ENCODE peak calls at places on chromosomes 3 and 15, in four cellular contexts. One of them, this sample, is unnamed.

GRCh38 chr3:168117853-168118313 is 22.2 kb upstream of the GOLIM4 start:
- DNase-seq in GM12878: no peak
- DNase-seq in HepG2: peak
- DNase-seq in H1: no peak
- DNase-seq in this sample: no peak

GRCh38 chr3:179146911-179147570 is 1.1 kb upstream of the PIK3CA start:
- DNase-seq in GM12878: peak
- DNase-seq in HepG2: peak
- DNase-seq in H1: no peak
- DNase-seq in this sample: no peak

GRCh38 chr15:98684995-98685525 is 36.7 kb downstream of the IGF1R start:
- DNase-seq in GM12878: no peak
- DNase-seq in HepG2: no peak
- DNase-seq in H1: no peak
- DNase-seq in this sample: no peak

GRCh38 chr15:97124790-97125189 is 794.3 kb downstream of the NR2F2 start:
- DNase-seq in GM12878: no peak
- DNase-seq in HepG2: no peak
- DNase-seq in H1: no peak
- DNase-seq in this sample: no peak

GRCh38 chr3:119289371-119289770 is 4.8 kb upstream of the ARHGAP31 start:
- DNase-seq in GM12878: no peak
- DNase-seq in HepG2: no peak
- DNase-seq in H1: no peak
- DNase-seq in this sample: no peak

GRCh38 chr3:140298569-140299070 is 363.6 kb downstream of the CLSTN2 start:
- DNase-seq in GM12878: no peak
- DNase-seq in HepG2: no peak
- DNase-seq in H1: peak
- DNase-seq in this sample: peak

GRCh38 chr15:41804361-41804760 is 23.5 kb upstream of the JMJD7 start:
- DNase-seq in GM12878: no peak
- DNase-seq in HepG2: no peak
- DNase-seq in H1: no peak
- DNase-seq in this sample: no peak

GRCh38 chr3:57942872-57943283 is 65.3 kb upstream of the FLNB start:
- DNase-seq in GM12878: no peak
- DNase-seq in HepG2: no peak
- DNase-seq in H1: no peak
- DNase-seq in this sample: no peak

GRCh38 chr15:52794665-52795463 is 4.7 kb upstream of the ONECUT1 start:
- DNase-seq in GM12878: no peak
- DNase-seq in HepG2: no peak
- DNase-seq in H1: peak
- DNase-seq in this sample: no peak

GRCh38 chr3:148158210-148158609 is 539.5 kb upstream of the AGTR1 start:
- DNase-seq in GM12878: no peak
- DNase-seq in HepG2: no peak
- DNase-seq in H1: no peak
- DNase-seq in this sample: no peak

DNA sequence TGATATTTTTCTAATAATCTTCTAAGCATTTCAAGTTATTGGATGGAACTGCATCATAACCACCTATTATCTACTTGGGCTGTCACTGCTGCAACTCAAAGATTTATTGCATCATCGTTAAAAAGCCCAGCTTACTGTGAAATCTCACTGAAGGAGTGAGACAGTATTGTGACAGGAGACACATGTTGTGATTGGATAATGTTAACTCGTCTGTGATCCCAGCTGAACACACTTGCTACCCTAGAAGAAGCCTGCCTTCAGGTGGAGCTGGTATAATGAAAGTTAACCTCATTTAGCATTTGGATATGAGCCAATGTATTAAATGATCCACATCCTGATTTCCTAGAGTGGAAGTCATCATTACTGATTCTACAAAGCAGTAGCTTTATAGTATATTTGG is 138.1 kb downstream of the MAP2K5 start:
- DNase-seq in GM12878: no peak
- DNase-seq in HepG2: no peak
- DNase-seq in H1: no peak
- DNase-seq in this sample: no peak
- TF ChIP-seq SUZ12 in GM12878: no peak
- TF ChIP-seq SUZ12 in HepG2: no peak
- TF ChIP-seq SUZ12 in H1: no peak
- TF ChIP-seq SUZ12 in this sample: no peak

DNA sequence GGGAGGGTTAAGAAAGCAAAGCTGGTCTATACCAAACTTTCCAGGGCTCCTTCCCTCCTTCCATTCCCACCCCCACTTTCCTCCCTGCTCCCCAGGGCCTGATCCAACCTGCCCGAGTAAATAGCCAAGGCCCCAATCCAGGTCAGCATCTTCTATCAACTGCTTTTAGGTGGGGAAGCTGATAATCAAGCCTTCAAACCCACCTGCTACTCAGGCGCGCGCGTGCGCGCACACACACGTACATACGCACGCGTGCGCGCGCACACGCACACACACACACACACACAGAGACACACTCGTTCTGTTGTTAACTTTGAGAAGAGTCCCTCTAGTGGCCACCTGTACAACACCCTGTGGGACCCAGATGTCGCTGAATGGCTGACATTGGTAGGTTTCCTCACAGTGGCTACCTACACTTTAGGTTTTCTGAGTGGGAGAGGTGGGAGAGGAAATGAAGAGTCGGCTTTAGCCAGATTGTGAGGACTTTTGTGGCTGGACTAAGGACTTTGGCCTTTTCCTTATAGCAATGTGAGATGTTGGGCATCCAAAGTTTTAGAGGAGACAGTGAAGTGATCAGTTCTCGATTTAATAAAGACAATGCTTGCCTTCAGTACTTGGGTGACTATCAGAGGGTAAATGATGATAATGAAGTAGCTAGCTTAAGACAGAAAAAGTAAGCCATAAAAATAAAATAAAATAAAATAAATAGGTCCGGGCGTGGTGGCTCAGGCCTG is 179.9 kb upstream of the C2CD4B start:
- DNase-seq in GM12878: peak
- DNase-seq in HepG2: peak
- DNase-seq in H1: peak
- DNase-seq in this sample: peak
- H3K4me3 ChIP-seq in GM12878: no peak
- H3K4me3 ChIP-seq in HepG2: peak
- H3K4me3 ChIP-seq in H1: no peak
- H3K4me3 ChIP-seq in this sample: no peak

DNA sequence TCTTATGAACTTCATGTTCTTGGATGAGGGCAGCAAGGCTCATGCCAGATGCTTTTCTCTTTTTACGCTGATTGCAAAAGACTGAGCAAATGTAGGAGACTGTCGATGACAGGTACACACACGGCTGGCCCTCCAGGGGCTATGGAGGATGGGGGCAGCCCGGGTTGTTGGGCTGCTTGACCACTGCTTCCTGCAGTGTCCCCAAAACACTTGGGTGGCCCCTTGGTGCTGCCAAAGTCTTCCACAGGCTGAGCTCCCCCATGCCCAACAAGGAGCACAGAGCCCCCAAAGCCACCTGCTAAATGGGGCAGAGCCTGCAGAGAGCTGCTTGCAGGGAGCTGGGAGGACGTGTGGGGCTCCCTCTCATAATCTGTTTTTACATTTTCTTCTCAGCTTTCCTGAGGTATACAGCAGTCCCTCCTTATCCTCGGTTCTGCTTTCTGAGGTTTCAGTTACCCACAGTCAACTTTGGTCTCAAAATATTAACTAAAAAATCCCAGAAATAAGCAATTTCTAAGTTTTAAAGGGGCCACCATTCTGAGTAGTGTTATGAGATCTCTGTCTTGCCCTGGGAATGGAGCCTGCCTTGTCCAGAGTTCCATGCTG is 7.3 kb downstream of the PRR23E start:
- DNase-seq in GM12878: no peak
- DNase-seq in HepG2: no peak
- DNase-seq in H1: no peak
- DNase-seq in this sample: no peak
- TF ChIP-seq SUZ12 in GM12878: no peak
- TF ChIP-seq SUZ12 in HepG2: no peak
- TF ChIP-seq SUZ12 in H1: no peak
- TF ChIP-seq SUZ12 in this sample: no peak

DNA sequence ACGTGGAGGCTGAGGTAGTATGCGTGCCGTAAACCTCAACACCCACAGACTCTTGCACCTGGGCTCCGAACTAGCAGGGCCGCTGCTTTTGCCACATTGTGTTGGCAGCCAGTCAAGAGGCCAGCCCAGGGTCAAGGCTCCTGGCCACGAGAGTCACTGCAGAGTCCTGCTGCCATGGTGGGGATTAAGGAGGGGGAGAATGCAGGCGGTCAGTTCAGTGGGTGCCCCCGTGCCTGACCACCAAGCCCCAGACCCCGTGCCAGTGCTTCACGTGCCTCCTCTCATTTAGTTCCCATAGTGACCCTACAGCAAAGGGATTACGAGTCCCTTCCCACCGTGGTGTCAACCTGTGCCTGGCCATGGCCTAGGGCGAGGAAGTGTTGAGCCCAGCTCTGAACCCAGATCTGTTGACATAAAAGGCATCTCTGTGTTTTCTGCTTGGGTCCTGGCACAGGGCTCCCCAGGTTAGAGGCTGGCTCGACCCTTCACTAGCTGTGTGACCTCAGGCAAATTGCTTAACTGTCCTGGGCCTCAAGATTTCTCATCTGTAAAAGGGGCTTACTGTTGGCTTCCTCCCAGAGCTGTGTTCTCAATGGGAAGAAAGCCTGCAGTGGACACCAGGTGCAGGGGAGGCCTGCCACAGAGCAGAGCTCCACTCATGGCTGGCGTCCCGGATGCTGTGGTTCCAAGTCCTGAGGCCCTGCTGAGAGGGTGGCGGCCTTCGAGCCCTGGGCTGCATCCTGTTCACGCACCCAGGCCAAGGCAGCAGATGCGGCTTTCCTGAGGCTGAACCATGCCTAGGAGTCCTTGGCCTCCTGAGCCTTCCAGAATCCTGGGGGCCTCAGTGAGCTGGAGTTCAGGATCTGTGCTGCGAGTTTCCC is 32.8 kb downstream of the FBLN2 start:
- DNase-seq in GM12878: no peak
- DNase-seq in HepG2: no peak
- DNase-seq in H1: no peak
- DNase-seq in this sample: no peak
- H3K4me3 ChIP-seq in GM12878: no peak
- H3K4me3 ChIP-seq in HepG2: no peak
- H3K4me3 ChIP-seq in H1: no peak
- H3K4me3 ChIP-seq in this sample: no peak

GRCh38 chr3:177569823-177570657 is 372.8 kb upstream of the TBL1XR1 start:
- DNase-seq in GM12878: no peak
- DNase-seq in HepG2: no peak
- DNase-seq in H1: no peak
- DNase-seq in this sample: peak
- TF ChIP-seq SUZ12 in GM12878: no peak
- TF ChIP-seq SUZ12 in HepG2: no peak
- TF ChIP-seq SUZ12 in H1: no peak
- TF ChIP-seq SUZ12 in this sample: no peak

GRCh38 chr15:44219073-44219472 is 24.0 kb upstream of the FRMD5 start:
- DNase-seq in GM12878: no peak
- DNase-seq in HepG2: no peak
- DNase-seq in H1: no peak
- DNase-seq in this sample: no peak
- H3K4me3 ChIP-seq in GM12878: no peak
- H3K4me3 ChIP-seq in HepG2: no peak
- H3K4me3 ChIP-seq in H1: no peak
- H3K4me3 ChIP-seq in this sample: no peak

DNA sequence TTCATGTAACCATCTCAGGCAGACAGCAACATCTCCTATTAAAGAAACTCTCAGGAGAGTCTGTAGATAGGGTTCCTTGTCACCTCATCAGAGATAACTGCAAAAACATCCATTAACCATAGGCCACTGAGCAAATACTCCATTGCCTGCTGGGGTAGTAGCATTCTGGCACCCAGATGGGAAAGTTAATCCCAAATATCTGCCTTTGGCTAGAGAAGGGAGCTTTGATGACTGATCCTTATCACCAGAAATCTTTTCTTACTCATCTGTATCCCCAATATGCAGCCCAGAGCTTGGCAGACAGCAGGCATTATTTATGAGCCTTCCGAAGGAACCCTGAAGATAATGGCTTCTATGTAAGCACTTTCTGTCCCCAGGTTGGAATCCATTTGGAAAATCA is 173.1 kb downstream of the MFSD1 start:
- DNase-seq in GM12878: no peak
- DNase-seq in HepG2: no peak
- DNase-seq in H1: no peak
- DNase-seq in this sample: no peak
- TF ChIP-seq SUZ12 in GM12878: no peak
- TF ChIP-seq SUZ12 in HepG2: no peak
- TF ChIP-seq SUZ12 in H1: no peak
- TF ChIP-seq SUZ12 in this sample: no peak

GRCh38 chr3:114760679-114761078 is 386.4 kb downstream of the ZBTB20 start:
- DNase-seq in GM12878: no peak
- DNase-seq in HepG2: no peak
- DNase-seq in H1: no peak
- DNase-seq in this sample: no peak

GRCh38 chr3:114758828-114759709 is 388.0 kb downstream of the ZBTB20 start:
- DNase-seq in GM12878: no peak
- DNase-seq in HepG2: peak
- DNase-seq in H1: no peak
- DNase-seq in this sample: no peak

GRCh38 chr3:114762144-114762543 is 384.9 kb downstream of the ZBTB20 start:
- DNase-seq in GM12878: no peak
- DNase-seq in HepG2: no peak
- DNase-seq in H1: no peak
- DNase-seq in this sample: no peak

GRCh38 chr3:114756506-114757279 is 390.4 kb downstream of the ZBTB20 start:
- DNase-seq in GM12878: no peak
- DNase-seq in HepG2: no peak
- DNase-seq in H1: no peak
- DNase-seq in this sample: no peak
- H3K4me3 ChIP-seq in GM12878: no peak
- H3K4me3 ChIP-seq in HepG2: no peak
- H3K4me3 ChIP-seq in H1: no peak
- H3K4me3 ChIP-seq in this sample: no peak

GRCh38 chr3:27483117-27484001 is 825 bp downstream of the SLC4A7 start:
- DNase-seq in GM12878: peak
- DNase-seq in HepG2: peak
- DNase-seq in H1: peak
- DNase-seq in this sample: peak
- TF ChIP-seq SUZ12 in GM12878: no peak
- TF ChIP-seq SUZ12 in HepG2: no peak
- TF ChIP-seq SUZ12 in H1: no peak
- TF ChIP-seq SUZ12 in this sample: no peak

DNA sequence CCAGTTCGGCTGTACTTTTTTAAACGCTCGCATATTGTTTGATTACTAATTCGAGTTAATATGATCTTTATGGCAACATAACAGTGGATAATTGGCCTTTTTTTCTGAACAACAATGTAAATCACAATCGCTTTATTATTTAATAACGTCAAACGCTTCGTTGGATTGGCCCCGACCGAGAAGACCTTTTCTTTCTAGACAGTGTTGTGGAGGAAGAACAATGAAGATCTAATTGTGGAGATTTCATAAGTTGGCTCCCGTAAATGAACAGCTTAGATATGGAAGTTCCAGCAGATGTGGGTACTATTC is 12.7 kb downstream of the SOX2 start:
- DNase-seq in GM12878: no peak
- DNase-seq in HepG2: no peak
- DNase-seq in H1: no peak
- DNase-seq in this sample: no peak
- H3K4me3 ChIP-seq in GM12878: no peak
- H3K4me3 ChIP-seq in HepG2: no peak
- H3K4me3 ChIP-seq in H1: peak
- H3K4me3 ChIP-seq in this sample: no peak

This sample was measured in NT2/D1.